ENCODE peak calls at places on chromosomes 13 and 19, in five cellular contexts. J is psoas muscle; F is lung; G is CD4-positive, alpha-beta T cell; X is brain microvascular endothelial cell. Q is an unnamed sample.

GRCh38 chr13:40477623-40478608 is 188.5 kb downstream of the FOXO1 start:
- DNase-seq in X (peak; percentile 24), J (peak; percentile 49), G (no peak), F (no peak), Q (peak; percentile 90)

GRCh38 chr13:111629933-111630332 is 309.5 kb downstream of the TEX29 start:
- DNase-seq in J (no peak), G (no peak), F (no peak), X (no peak), Q (peak; percentile 1)

GRCh38 chr13:99442273-99442895 is 58.9 kb upstream of the TM9SF2 start:
- DNase-seq in F (no peak), J (no peak), X (peak; percentile 39), G (peak; percentile 42), Q (no peak)

GRCh38 chr13:20492641-20493040 is 33.0 kb downstream of the CRYL1 start:
- DNase-seq in F (no peak), X (peak; percentile 15), J (no peak), G (no peak), Q (no peak)

GRCh38 chr13:23020246-23020843 is 160.4 kb upstream of the SGCG start:
- DNase-seq in J (no peak), X (peak; percentile 53), G (peak; percentile 2), F (no peak), Q (peak; percentile 70)

GRCh38 chr19:756821-757688 is 6.1 kb downstream of the MISP start:
- DNase-seq in J (no peak), F (no peak), X (no peak), G (no peak), Q (no peak)

GRCh38 chr13:29674532-29674931 is 79.0 kb upstream of the SLC7A1 start:
- DNase-seq in X (no peak), F (no peak), G (no peak), J (no peak), Q (no peak)

GRCh38 chr19:6039541-6040225 is 61.7 kb upstream of the RANBP3 start:
- DNase-seq in F (peak; percentile 24), G (no peak), J (no peak), X (no peak), Q (peak; percentile 26)

GRCh38 chr19:16571689-16572331 is 405 bp downstream of the SLC35E1 start:
- DNase-seq in F (no peak), X (no peak), J (no peak), G (no peak), Q (no peak)

GRCh38 chr13:60328073-60328472 is 68.9 kb upstream of the TDRD3 start:
- DNase-seq in J (no peak), F (no peak), G (no peak), X (no peak), Q (no peak)

GRCh38 chr19:9057505-9058258 is 29.2 kb upstream of the OR1M1 start:
- DNase-seq in X (no peak), G (no peak), J (no peak), F (no peak), Q (no peak)

GRCh38 chr19:1407662-1408299 is 395 bp downstream of the DAZAP1 start:
- DNase-seq in G (no peak), F (peak; percentile 50), J (no peak), X (no peak), Q (no peak)

GRCh38 chr19:5144545-5145179 is 175.7 kb downstream of the KDM4B start:
- DNase-seq in J (no peak), X (no peak), G (no peak), F (no peak), Q (no peak)

GRCh38 chr19:13128583-13128982 is 10.5 kb downstream of the NACC1 start:
- DNase-seq in X (no peak), F (no peak), J (no peak), G (no peak), Q (no peak)

GRCh38 chr19:8302734-8303133 is 5.4 kb downstream of the CD320 start:
- DNase-seq in J (no peak), X (no peak), G (no peak), F (peak; percentile 20), Q (peak; percentile 55)

GRCh38 chr19:33245948-33246728 is 20.5 kb upstream of the SLC7A10 start:
- DNase-seq in G (no peak), J (no peak), F (no peak), X (no peak), Q (no peak)

GRCh38 chr13:39461685-39462266 is 141.2 kb downstream of the LHFPL6 start:
- DNase-seq in X (no peak), J (no peak), G (no peak), F (no peak), Q (no peak)
- TF ChIP-seq CTCF in X (no peak), J (no peak), G (no peak), F (no peak), Q (no peak)

DNA sequence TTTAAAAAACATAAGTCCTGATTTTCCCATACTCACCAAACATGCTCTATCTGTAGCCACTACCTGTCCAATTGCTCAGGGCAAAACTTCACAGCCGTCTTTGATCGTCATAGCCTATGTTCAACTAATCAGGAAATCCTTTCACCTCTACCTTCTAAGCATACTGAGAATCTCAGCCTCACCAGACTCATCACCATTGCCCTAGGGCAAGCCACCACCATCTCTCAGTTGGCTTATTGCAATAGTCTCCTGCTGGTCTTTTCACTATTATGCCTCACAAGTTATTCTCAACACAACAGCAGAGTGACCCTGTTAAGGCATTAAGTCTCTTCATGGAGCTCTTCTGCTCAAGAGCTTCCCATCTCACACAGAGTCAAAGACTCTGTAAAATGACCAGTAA is 260.4 kb upstream of the MAB21L1 start:
- DNase-seq in G (no peak), X (no peak), J (no peak), F (no peak), Q (no peak)
- TF ChIP-seq CTCF in G (no peak), X (no peak), J (no peak), F (no peak), Q (no peak)

DNA sequence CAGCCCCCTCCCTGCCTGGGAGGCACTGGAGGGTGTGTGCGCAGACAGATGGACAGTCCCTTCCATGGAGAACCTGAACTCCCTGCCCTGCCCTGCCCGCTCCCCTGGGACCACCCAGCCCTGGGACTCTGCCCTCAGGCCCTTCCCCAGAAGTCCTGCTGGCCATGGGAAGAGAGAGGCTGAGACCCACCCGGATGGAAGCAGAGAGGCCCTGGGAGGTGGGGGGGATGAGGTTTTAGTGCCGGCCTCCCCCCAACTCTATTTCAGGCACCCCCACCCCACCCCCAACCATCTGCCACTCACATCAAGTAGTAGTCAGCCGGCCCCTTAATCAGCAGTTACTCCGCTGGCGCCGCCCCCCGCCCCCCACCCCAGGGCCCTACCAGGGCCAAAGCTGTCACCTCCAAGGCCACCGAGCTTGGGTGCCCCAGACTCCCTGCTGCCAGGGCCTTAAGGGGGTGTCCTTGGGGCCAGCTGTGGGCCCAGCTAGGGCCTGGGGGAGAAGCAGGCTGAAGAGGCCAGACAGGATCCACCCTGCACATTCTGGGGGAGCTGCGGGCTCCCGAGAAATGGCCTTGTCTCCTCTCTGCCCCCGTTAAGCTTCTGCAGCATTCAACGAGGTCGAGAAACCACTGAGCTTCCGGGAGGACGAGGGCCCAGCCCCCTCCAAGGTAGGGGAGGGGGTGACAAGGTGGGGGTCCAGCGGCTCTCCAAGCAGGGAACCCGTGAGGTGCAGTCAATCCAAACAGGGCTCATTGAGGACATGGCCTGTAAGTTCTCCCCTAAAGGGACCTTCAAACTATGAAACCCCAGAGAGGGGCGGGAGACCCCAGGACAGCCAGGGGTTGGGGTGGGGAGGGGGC is 17.4 kb downstream of the NMRK2 start:
- DNase-seq in G (no peak), J (no peak), F (no peak), X (no peak), Q (no peak)
- TF ChIP-seq CTCF in G (no peak), J (no peak), F (no peak), X (no peak), Q (no peak)

GRCh38 chr13:27354379-27354778 is 70.0 kb upstream of the GTF3A start:
- DNase-seq in F (no peak), G (no peak), X (peak; percentile 32), J (no peak), Q (no peak)
- TF ChIP-seq CTCF in F (no peak), G (no peak), X (peak; percentile 30), J (no peak), Q (no peak)

DNA sequence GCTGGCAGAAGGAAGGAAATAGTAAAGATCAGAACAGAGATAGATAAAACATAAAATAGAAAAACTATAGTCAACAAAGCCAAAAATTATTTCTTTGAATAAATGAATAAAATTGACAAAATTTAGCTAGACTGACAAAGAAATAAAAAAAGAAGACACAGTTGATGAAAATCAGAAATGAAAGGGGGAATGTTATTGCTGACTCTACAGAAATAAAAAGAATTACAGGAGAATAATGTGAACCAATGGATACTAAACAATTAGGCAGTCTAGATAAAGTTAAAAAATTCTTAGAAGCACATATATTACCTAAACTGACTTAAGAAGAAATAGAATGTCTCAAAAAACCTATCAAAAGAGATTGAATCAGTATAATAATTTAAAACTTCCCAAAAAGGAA is 933.8 kb downstream of the PCDH9 start:
- DNase-seq in G (no peak), X (no peak), J (no peak), F (no peak), Q (no peak)
- TF ChIP-seq CTCF in G (no peak), X (no peak), J (no peak), F (no peak), Q (no peak)

DNA sequence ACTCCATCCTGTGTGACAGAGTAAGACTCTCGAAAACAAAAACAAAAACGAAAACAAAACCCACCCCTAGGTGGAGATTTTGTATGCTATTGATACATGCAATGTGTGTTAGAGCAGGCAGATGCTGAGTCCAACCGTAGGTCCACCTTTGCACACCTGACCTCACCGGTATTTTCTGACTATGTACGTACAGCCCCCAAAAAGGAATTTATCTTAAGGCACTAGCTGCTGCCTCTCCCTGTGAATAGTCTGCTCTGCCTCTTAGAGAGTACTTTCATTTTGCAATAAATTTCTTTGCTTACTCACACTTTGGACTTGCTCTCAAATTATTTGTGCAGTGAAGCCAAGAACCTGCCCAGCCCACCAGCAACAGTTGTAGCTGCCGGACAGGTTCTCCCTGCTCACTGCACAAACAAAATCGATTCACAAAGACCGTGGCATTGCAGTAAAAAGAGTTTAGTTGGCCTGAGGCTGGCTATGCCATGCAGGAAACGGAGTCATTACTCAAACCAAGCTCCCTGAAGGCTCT is 8.2 kb upstream of the ZNF77 start:
- DNase-seq in X (no peak), G (no peak), J (no peak), F (peak; percentile 72), Q (no peak)
- TF ChIP-seq CTCF in X (no peak), G (no peak), J (no peak), F (no peak), Q (no peak)

GRCh38 chr19:41408256-41408655 is 10.6 kb downstream of the BCKDHA start:
- DNase-seq in X (no peak), J (no peak), G (no peak), F (no peak), Q (no peak)
- TF ChIP-seq CTCF in X (no peak), J (no peak), G (no peak), F (no peak), Q (no peak)

DNA sequence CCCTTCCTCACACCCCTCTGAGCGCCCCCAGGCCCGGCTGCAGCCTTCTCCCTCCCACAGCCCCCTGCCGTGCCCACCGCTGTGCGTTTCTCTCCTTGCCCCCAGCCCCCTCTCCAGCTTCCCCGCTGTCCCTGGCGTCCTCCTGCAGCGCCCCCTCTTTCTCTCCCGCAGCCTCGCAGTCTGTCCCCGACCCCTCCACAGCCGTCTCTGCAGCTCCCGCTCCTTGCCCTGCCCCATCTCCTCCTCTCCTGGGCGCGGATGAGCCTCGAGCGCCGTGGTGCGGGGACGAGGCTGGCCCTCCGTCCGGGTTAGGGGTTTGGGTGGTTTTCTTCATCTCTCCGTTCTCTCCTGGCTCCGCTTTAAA is 1.1 kb downstream of the KMT5C start:
- DNase-seq in F (no peak), G (no peak), X (no peak), J (no peak), Q (no peak)
- TF ChIP-seq CTCF in F (no peak), G (no peak), X (peak; percentile 48), J (no peak), Q (peak; percentile 25)

Q was measured in right atrium auricular region.